ENCODE peak calls at places on chromosomes 11 and 22, in eight cellular contexts. One of them, this sample, is unnamed.

GRCh38 chr22:27686534-27686933 is 115.0 kb downstream of the MN1 start:
- DNase-seq in Peyer's patch: no peak
- DNase-seq in small intestine: peak; percentile 36
- DNase-seq in cardiac muscle cell: peak; percentile 92
- DNase-seq in naive thymus-derived CD4-positive, alpha-beta T cell: no peak
- DNase-seq in HCT116: peak; percentile 68
- DNase-seq in stomach: peak; percentile 87
- DNase-seq in upper lobe of right lung: no peak
- DNase-seq in this sample: no peak

GRCh38 chr11:78253797-78254196 is 65.1 kb downstream of the USP35 start:
- DNase-seq in Peyer's patch: no peak
- DNase-seq in small intestine: no peak
- DNase-seq in cardiac muscle cell: no peak
- DNase-seq in naive thymus-derived CD4-positive, alpha-beta T cell: no peak
- DNase-seq in HCT116: no peak
- DNase-seq in stomach: no peak
- DNase-seq in upper lobe of right lung: no peak
- DNase-seq in this sample: no peak

GRCh38 chr11:78213526-78214330 is 25.0 kb downstream of the USP35 start:
- DNase-seq in Peyer's patch: no peak
- DNase-seq in small intestine: no peak
- DNase-seq in cardiac muscle cell: no peak
- DNase-seq in naive thymus-derived CD4-positive, alpha-beta T cell: no peak
- DNase-seq in HCT116: no peak
- DNase-seq in stomach: no peak
- DNase-seq in upper lobe of right lung: no peak
- DNase-seq in this sample: no peak

GRCh38 chr11:76838422-76839068 is 22.2 kb upstream of the ACER3 start:
- DNase-seq in Peyer's patch: no peak
- DNase-seq in small intestine: no peak
- DNase-seq in cardiac muscle cell: peak; percentile 45
- DNase-seq in naive thymus-derived CD4-positive, alpha-beta T cell: no peak
- DNase-seq in HCT116: no peak
- DNase-seq in stomach: no peak
- DNase-seq in upper lobe of right lung: no peak
- DNase-seq in this sample: no peak

GRCh38 chr11:110356769-110357671 is 60.6 kb upstream of the RDX start:
- DNase-seq in Peyer's patch: no peak
- DNase-seq in small intestine: no peak
- DNase-seq in cardiac muscle cell: peak; percentile 17
- DNase-seq in naive thymus-derived CD4-positive, alpha-beta T cell: no peak
- DNase-seq in HCT116: peak; percentile 91
- DNase-seq in stomach: no peak
- DNase-seq in upper lobe of right lung: no peak
- DNase-seq in this sample: no peak

GRCh38 chr11:61347916-61348461 is 13.7 kb downstream of the CYB561A3 start:
- DNase-seq in Peyer's patch: no peak
- DNase-seq in small intestine: no peak
- DNase-seq in cardiac muscle cell: peak; percentile 85
- DNase-seq in naive thymus-derived CD4-positive, alpha-beta T cell: no peak
- DNase-seq in HCT116: no peak
- DNase-seq in stomach: no peak
- DNase-seq in upper lobe of right lung: peak; percentile 64
- DNase-seq in this sample: no peak

GRCh38 chr11:19995131-19995530 is 165.1 kb downstream of the DBX1 start:
- DNase-seq in Peyer's patch: peak; percentile 56
- DNase-seq in small intestine: peak; percentile 69
- DNase-seq in cardiac muscle cell: peak; percentile 61
- DNase-seq in naive thymus-derived CD4-positive, alpha-beta T cell: no peak
- DNase-seq in HCT116: peak; percentile 21
- DNase-seq in stomach: no peak
- DNase-seq in upper lobe of right lung: no peak
- DNase-seq in this sample: no peak

GRCh38 chr11:97751405-97751804 is 1269.3 kb upstream of the CNTN5 start:
- DNase-seq in Peyer's patch: no peak
- DNase-seq in small intestine: no peak
- DNase-seq in cardiac muscle cell: no peak
- DNase-seq in naive thymus-derived CD4-positive, alpha-beta T cell: no peak
- DNase-seq in HCT116: no peak
- DNase-seq in stomach: no peak
- DNase-seq in upper lobe of right lung: no peak
- DNase-seq in this sample: no peak

GRCh38 chr22:17748555-17749353 is 25.5 kb downstream of the BID start:
- DNase-seq in Peyer's patch: no peak
- DNase-seq in small intestine: no peak
- DNase-seq in cardiac muscle cell: no peak
- DNase-seq in naive thymus-derived CD4-positive, alpha-beta T cell: no peak
- DNase-seq in HCT116: no peak
- DNase-seq in stomach: no peak
- DNase-seq in upper lobe of right lung: no peak
- DNase-seq in this sample: no peak

GRCh38 chr11:134235399-134235798 is 10.9 kb downstream of the VPS26B start:
- DNase-seq in Peyer's patch: no peak
- DNase-seq in small intestine: no peak
- DNase-seq in cardiac muscle cell: no peak
- DNase-seq in naive thymus-derived CD4-positive, alpha-beta T cell: no peak
- DNase-seq in HCT116: no peak
- DNase-seq in stomach: no peak
- DNase-seq in upper lobe of right lung: no peak
- DNase-seq in this sample: no peak

GRCh38 chr11:121004196-121004840 is 19.6 kb upstream of the TBCEL start:
- DNase-seq in Peyer's patch: no peak
- DNase-seq in small intestine: no peak
- DNase-seq in cardiac muscle cell: no peak
- DNase-seq in naive thymus-derived CD4-positive, alpha-beta T cell: no peak
- DNase-seq in HCT116: no peak
- DNase-seq in stomach: no peak
- DNase-seq in upper lobe of right lung: no peak
- DNase-seq in this sample: no peak

GRCh38 chr11:108565653-108566052 is 27.9 kb downstream of the EXPH5 start:
- DNase-seq in Peyer's patch: no peak
- DNase-seq in small intestine: peak; percentile 30
- DNase-seq in cardiac muscle cell: no peak
- DNase-seq in naive thymus-derived CD4-positive, alpha-beta T cell: no peak
- DNase-seq in HCT116: no peak
- DNase-seq in stomach: peak; percentile 36
- DNase-seq in upper lobe of right lung: no peak
- DNase-seq in this sample: no peak

GRCh38 chr11:30889116-30889765 is 303.1 kb upstream of the MPPED2 start:
- DNase-seq in Peyer's patch: no peak
- DNase-seq in small intestine: no peak
- DNase-seq in cardiac muscle cell: peak; percentile 2
- DNase-seq in naive thymus-derived CD4-positive, alpha-beta T cell: no peak
- DNase-seq in HCT116: no peak
- DNase-seq in stomach: no peak
- DNase-seq in upper lobe of right lung: no peak
- DNase-seq in this sample: no peak

GRCh38 chr11:68430384-68430783 is 30.2 kb upstream of the PPP6R3 start:
- DNase-seq in Peyer's patch: no peak
- DNase-seq in small intestine: peak; percentile 52
- DNase-seq in cardiac muscle cell: no peak
- DNase-seq in naive thymus-derived CD4-positive, alpha-beta T cell: no peak
- DNase-seq in HCT116: no peak
- DNase-seq in stomach: no peak
- DNase-seq in upper lobe of right lung: no peak
- DNase-seq in this sample: no peak

GRCh38 chr11:66002648-66003225 is 434 bp downstream of the BANF1 start:
- DNase-seq in Peyer's patch: peak; percentile 85
- DNase-seq in small intestine: no peak
- DNase-seq in cardiac muscle cell: peak; percentile 57
- DNase-seq in naive thymus-derived CD4-positive, alpha-beta T cell: no peak
- DNase-seq in HCT116: no peak
- DNase-seq in stomach: peak; percentile 70
- DNase-seq in upper lobe of right lung: no peak
- DNase-seq in this sample: no peak

GRCh38 chr11:68373810-68374501 is 61.6 kb downstream of the LRP5 start:
- DNase-seq in Peyer's patch: no peak
- DNase-seq in small intestine: peak; percentile 50
- DNase-seq in cardiac muscle cell: peak; percentile 86
- DNase-seq in naive thymus-derived CD4-positive, alpha-beta T cell: no peak
- DNase-seq in HCT116: no peak
- DNase-seq in stomach: peak; percentile 61
- DNase-seq in upper lobe of right lung: no peak
- DNase-seq in this sample: no peak

GRCh38 chr11:114340311-114341131 is 44.3 kb downstream of the NNMT start:
- DNase-seq in Peyer's patch: peak; percentile 42
- DNase-seq in small intestine: peak; percentile 60
- DNase-seq in cardiac muscle cell: peak; percentile 86
- DNase-seq in naive thymus-derived CD4-positive, alpha-beta T cell: no peak
- DNase-seq in HCT116: peak; percentile 51
- DNase-seq in stomach: peak; percentile 39
- DNase-seq in upper lobe of right lung: peak; percentile 63
- DNase-seq in this sample: no peak

GRCh38 chr22:45645526-45646414 is 25.9 kb upstream of the ATXN10 start:
- DNase-seq in Peyer's patch: peak; percentile 88
- DNase-seq in small intestine: peak; percentile 62
- DNase-seq in cardiac muscle cell: peak; percentile 67
- DNase-seq in naive thymus-derived CD4-positive, alpha-beta T cell: peak; percentile 78
- DNase-seq in HCT116: peak; percentile 26
- DNase-seq in stomach: peak; percentile 82
- DNase-seq in upper lobe of right lung: peak; percentile 89
- DNase-seq in this sample: peak; percentile 66
- H3K4me3 ChIP-seq in Peyer's patch: peak overlapping the region; percentile 22
- H3K4me3 ChIP-seq in small intestine: no peak overlapping the region
- H3K4me3 ChIP-seq in cardiac muscle cell: no peak overlapping the region
- H3K4me3 ChIP-seq in naive thymus-derived CD4-positive, alpha-beta T cell: no peak overlapping the region
- H3K4me3 ChIP-seq in HCT116: peak overlapping the region; percentile 2
- H3K4me3 ChIP-seq in stomach: no peak overlapping the region
- H3K4me3 ChIP-seq in upper lobe of right lung: no peak overlapping the region
- H3K4me3 ChIP-seq in this sample: no peak overlapping the region

DNA sequence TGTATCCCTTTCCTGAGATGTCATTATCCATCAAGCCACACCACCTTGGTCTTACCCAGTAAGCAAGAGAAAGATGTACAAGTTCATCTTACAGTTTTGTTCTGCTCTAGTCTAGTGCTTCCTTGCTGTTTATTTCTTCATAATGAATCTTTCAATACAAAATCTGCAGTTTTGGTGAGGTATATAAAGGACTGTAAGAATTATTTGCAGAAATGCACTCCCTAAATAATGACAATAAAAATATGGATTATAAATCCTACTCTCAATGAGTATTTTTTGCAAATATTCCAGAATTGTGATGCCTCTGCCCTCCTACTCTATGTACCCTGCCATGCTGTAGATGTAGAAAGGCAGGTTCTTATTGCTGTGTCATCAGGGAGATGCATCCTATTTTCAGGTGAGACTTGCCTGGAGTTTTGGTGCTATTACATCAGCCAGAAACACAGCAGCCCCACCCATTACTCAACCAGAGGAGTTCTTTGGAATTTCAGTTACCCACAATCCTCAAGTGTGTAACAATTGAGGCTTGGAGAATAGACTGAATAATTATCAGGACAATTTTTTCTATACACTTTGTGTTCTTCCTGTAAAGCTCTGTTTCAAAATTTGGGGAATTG is at the start of gene OR10S1:
- DNase-seq in Peyer's patch: no peak
- DNase-seq in small intestine: no peak
- DNase-seq in cardiac muscle cell: peak; percentile 6
- DNase-seq in naive thymus-derived CD4-positive, alpha-beta T cell: no peak
- DNase-seq in HCT116: peak; percentile 48
- DNase-seq in stomach: no peak
- DNase-seq in upper lobe of right lung: no peak
- DNase-seq in this sample: no peak
- H3K27ac ChIP-seq in Peyer's patch: no peak within 1 kb of the TSS
- H3K27ac ChIP-seq in small intestine: no peak within 1 kb of the TSS
- H3K27ac ChIP-seq in cardiac muscle cell: no peak within 1 kb of the TSS
- H3K27ac ChIP-seq in naive thymus-derived CD4-positive, alpha-beta T cell: no peak within 1 kb of the TSS
- H3K27ac ChIP-seq in HCT116: no peak within 1 kb of the TSS
- H3K27ac ChIP-seq in stomach: no peak within 1 kb of the TSS
- H3K27ac ChIP-seq in upper lobe of right lung: no peak within 1 kb of the TSS
- H3K27ac ChIP-seq in this sample: no peak within 1 kb of the TSS

GRCh38 chr22:21080435-21081137 is 34.8 kb downstream of the LRRC74B start:
- DNase-seq in Peyer's patch: no peak
- DNase-seq in small intestine: no peak
- DNase-seq in cardiac muscle cell: no peak
- DNase-seq in naive thymus-derived CD4-positive, alpha-beta T cell: no peak
- DNase-seq in HCT116: no peak
- DNase-seq in stomach: no peak
- DNase-seq in upper lobe of right lung: no peak
- DNase-seq in this sample: no peak
- H3K4me3 ChIP-seq in Peyer's patch: no peak overlapping the region
- H3K4me3 ChIP-seq in small intestine: no peak overlapping the region
- H3K4me3 ChIP-seq in cardiac muscle cell: no peak overlapping the region
- H3K4me3 ChIP-seq in naive thymus-derived CD4-positive, alpha-beta T cell: no peak overlapping the region
- H3K4me3 ChIP-seq in HCT116: no peak overlapping the region
- H3K4me3 ChIP-seq in stomach: no peak overlapping the region
- H3K4me3 ChIP-seq in upper lobe of right lung: no peak overlapping the region
- H3K4me3 ChIP-seq in this sample: no peak overlapping the region

GRCh38 chr22:38727123-38727522 is 21.4 kb downstream of the GTPBP1 start:
- DNase-seq in Peyer's patch: no peak
- DNase-seq in small intestine: no peak
- DNase-seq in cardiac muscle cell: no peak
- DNase-seq in naive thymus-derived CD4-positive, alpha-beta T cell: no peak
- DNase-seq in HCT116: no peak
- DNase-seq in stomach: no peak
- DNase-seq in upper lobe of right lung: no peak
- DNase-seq in this sample: no peak

GRCh38 chr22:38724176-38724575 is 18.4 kb downstream of the GTPBP1 start:
- DNase-seq in Peyer's patch: no peak
- DNase-seq in small intestine: no peak
- DNase-seq in cardiac muscle cell: no peak
- DNase-seq in naive thymus-derived CD4-positive, alpha-beta T cell: no peak
- DNase-seq in HCT116: no peak
- DNase-seq in stomach: no peak
- DNase-seq in upper lobe of right lung: no peak
- DNase-seq in this sample: no peak

GRCh38 chr22:38724926-38725571 is 19.3 kb downstream of the GTPBP1 start:
- DNase-seq in Peyer's patch: no peak
- DNase-seq in small intestine: peak; percentile 40
- DNase-seq in cardiac muscle cell: peak; percentile 44
- DNase-seq in naive thymus-derived CD4-positive, alpha-beta T cell: no peak
- DNase-seq in HCT116: no peak
- DNase-seq in stomach: no peak
- DNase-seq in upper lobe of right lung: no peak
- DNase-seq in this sample: peak; percentile 40

GRCh38 chr22:38727530-38728451 is 22.0 kb downstream of the GTPBP1 start:
- DNase-seq in Peyer's patch: no peak
- DNase-seq in small intestine: no peak
- DNase-seq in cardiac muscle cell: no peak
- DNase-seq in naive thymus-derived CD4-positive, alpha-beta T cell: no peak
- DNase-seq in HCT116: no peak
- DNase-seq in stomach: no peak
- DNase-seq in upper lobe of right lung: no peak
- DNase-seq in this sample: no peak

DNA sequence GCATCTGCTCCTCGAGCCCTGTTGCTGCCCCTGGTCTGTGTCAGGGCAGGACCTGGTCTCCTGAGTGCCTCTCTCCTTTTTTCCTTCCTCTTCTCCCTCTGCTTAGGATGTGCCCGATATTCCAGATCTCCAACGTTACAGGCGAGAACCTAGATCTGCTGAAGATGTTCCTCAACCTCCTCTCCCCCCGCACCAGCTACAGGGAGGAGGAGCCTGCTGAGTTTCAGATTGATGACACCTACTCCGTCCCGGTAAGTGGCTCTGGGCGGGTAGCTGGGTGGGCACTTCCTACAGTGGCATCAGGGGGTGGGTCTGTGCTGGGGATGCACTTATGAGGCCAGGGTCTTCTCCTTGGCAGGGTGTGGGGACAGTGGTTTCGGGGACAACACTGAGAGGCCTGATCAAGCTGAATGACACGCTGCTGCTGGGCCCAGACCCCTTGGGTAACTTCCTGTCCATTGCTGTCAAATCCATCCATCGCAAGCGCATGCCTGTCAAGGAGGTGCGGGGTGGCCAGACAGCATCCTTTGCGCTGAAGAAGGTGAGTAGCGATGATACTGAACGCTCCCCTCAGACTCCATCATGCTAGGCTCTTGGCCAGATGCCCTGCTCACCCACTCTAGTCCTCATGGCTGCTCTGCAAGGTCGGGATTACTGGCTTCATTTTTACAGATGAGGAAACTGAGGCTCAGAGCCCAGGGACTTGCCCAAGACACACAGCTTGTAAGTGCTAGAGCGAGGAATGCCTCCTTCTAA is 20.3 kb downstream of the GTPBP1 start:
- DNase-seq in Peyer's patch: no peak
- DNase-seq in small intestine: no peak
- DNase-seq in cardiac muscle cell: no peak
- DNase-seq in naive thymus-derived CD4-positive, alpha-beta T cell: no peak
- DNase-seq in HCT116: no peak
- DNase-seq in stomach: no peak
- DNase-seq in upper lobe of right lung: no peak
- DNase-seq in this sample: no peak
- H3K27ac ChIP-seq in Peyer's patch: no peak overlapping the region
- H3K27ac ChIP-seq in small intestine: no peak overlapping the region
- H3K27ac ChIP-seq in cardiac muscle cell: no peak overlapping the region
- H3K27ac ChIP-seq in naive thymus-derived CD4-positive, alpha-beta T cell: no peak overlapping the region
- H3K27ac ChIP-seq in HCT116: no peak overlapping the region
- H3K27ac ChIP-seq in stomach: no peak overlapping the region
- H3K27ac ChIP-seq in upper lobe of right lung: no peak overlapping the region
- H3K27ac ChIP-seq in this sample: no peak overlapping the region

This sample was measured in CD8-positive, alpha-beta T cell.